ENCODE peak calls at places on chromosomes 3 and 15, in ten cellular contexts. Q is activated CD4-positive, alpha-beta T cell treated with anti-CD3 and anti-CD28 coated beads for 4 hours; R is WERI-Rb-1; C is NCI-H1092; Z is NCI-H748 treated with DMSO at 0.1 percent for 48 hours; T is cardiac muscle cell; B is head of caudate nucleus; X is NCI-H187 treated with DMSO at 0.1 percent for 48 hours; W is stomach; I is RWPE1. U is an unnamed sample.

GRCh38 chr3:39178553-39178952 is 13.8 kb downstream of the XIRP1 start:
- DNase-seq in Q (no peak), R (no peak), C (no peak), Z (no peak), T (peak), B (no peak), X (no peak), W (no peak), I (no peak), U (no peak)

GRCh38 chr3:51362476-51362875 is 22.6 kb upstream of the MANF start:
- DNase-seq in Q (no peak), R (no peak), C (no peak), Z (no peak), T (no peak), B (no peak), X (no peak), W (no peak), I (no peak), U (no peak)

GRCh38 chr3:170815340-170815739 is 54.7 kb downstream of the RPL22L1 start:
- DNase-seq in Q (no peak), R (peak), C (peak), Z (peak), T (no peak), B (no peak), X (peak), W (peak), I (no peak), U (no peak)

GRCh38 chr15:52284164-52284563 is 11.4 kb downstream of the MYO5C start:
- DNase-seq in Q (no peak), R (no peak), C (no peak), Z (no peak), T (peak), B (peak), X (no peak), W (no peak), I (peak), U (no peak)

GRCh38 chr3:197555281-197556261 is at the start of gene BDH1:
- DNase-seq in Q (peak), R (peak), C (peak), Z (peak), T (peak), B (peak), X (no peak), W (peak), I (peak), U (peak)

GRCh38 chr15:96365781-96366525 is 35.5 kb downstream of the NR2F2 start:
- DNase-seq in Q (no peak), R (no peak), C (no peak), Z (no peak), T (no peak), B (no peak), X (no peak), W (no peak), I (no peak), U (peak)

GRCh38 chr15:57911247-57911646 is 154.3 kb downstream of the ALDH1A2 start:
- DNase-seq in Q (no peak), R (no peak), C (no peak), Z (no peak), T (peak), B (no peak), X (no peak), W (no peak), I (no peak), U (no peak)

GRCh38 chr3:194384569-194385001 is 14.5 kb downstream of the GP5 start:
- DNase-seq in Q (no peak), R (peak), C (no peak), Z (no peak), T (no peak), B (no peak), X (no peak), W (no peak), I (no peak), U (peak)

GRCh38 chr3:169846458-169847193 is 23.1 kb downstream of the LRRC31 start:
- DNase-seq in Q (no peak), R (no peak), C (no peak), Z (no peak), T (peak), B (no peak), X (no peak), W (no peak), I (peak), U (no peak)

GRCh38 chr15:90929709-90930019 is 2.7 kb downstream of the HDDC3 start:
- DNase-seq in Q (no peak), R (no peak), C (no peak), Z (no peak), T (no peak), B (no peak), X (no peak), W (no peak), I (no peak), U (no peak)

GRCh38 chr3:150925751-150926201 is 20.5 kb upstream of the MINDY4B start:
- DNase-seq in Q (peak), R (peak), C (peak), Z (no peak), T (peak), B (peak), X (no peak), W (peak), I (peak), U (peak)

GRCh38 chr3:11634081-11634635 is 9.6 kb downstream of the VGLL4 start:
- DNase-seq in Q (no peak), R (no peak), C (no peak), Z (no peak), T (no peak), B (no peak), X (no peak), W (no peak), I (no peak), U (no peak)

GRCh38 chr15:69302929-69303328 is 4.2 kb downstream of the PAQR5 start:
- DNase-seq in Q (no peak), R (no peak), C (no peak), Z (no peak), T (no peak), B (no peak), X (no peak), W (no peak), I (no peak), U (no peak)

GRCh38 chr15:28979208-28979891 is 93.6 kb downstream of the APBA2 start:
- DNase-seq in Q (no peak), R (no peak), C (no peak), Z (no peak), T (no peak), B (no peak), X (no peak), W (no peak), I (no peak), U (no peak)

GRCh38 chr15:90004671-90005070 is 3.5 kb downstream of the ZNF710 start:
- DNase-seq in Q (no peak), R (no peak), C (no peak), Z (no peak), T (peak), B (no peak), X (no peak), W (no peak), I (peak), U (no peak)

GRCh38 chr3:13082677-13083076 is 9.4 kb upstream of the IQSEC1 start:
- DNase-seq in Q (no peak), R (no peak), C (no peak), Z (no peak), T (no peak), B (no peak), X (no peak), W (no peak), I (no peak), U (no peak)

GRCh38 chr3:123027292-123028232 is at the start of gene SEMA5B:
- DNase-seq in Q (no peak), R (peak), C (peak), Z (no peak), T (peak), B (peak), X (no peak), W (peak), I (no peak), U (peak)

GRCh38 chr15:96171842-96172241 is 158.7 kb upstream of the NR2F2 start:
- DNase-seq in Q (no peak), R (no peak), C (no peak), Z (no peak), T (no peak), B (no peak), X (no peak), W (no peak), I (peak), U (no peak)

GRCh38 chr3:183515968-183516851 is 39.3 kb downstream of the KLHL6 start:
- DNase-seq in Q (peak), R (no peak), C (no peak), Z (no peak), T (no peak), B (no peak), X (no peak), W (no peak), I (no peak), U (peak)

GRCh38 chr3:34132069-34132677 is 333.7 kb downstream of the PDCD6IP start:
- DNase-seq in Q (no peak), R (peak), C (no peak), Z (no peak), T (peak), B (no peak), X (no peak), W (no peak), I (no peak), U (no peak)

GRCh38 chr3:196163687-196164493 is 47.3 kb downstream of the ZDHHC19 start:
- DNase-seq in Q (no peak), R (peak), C (no peak), Z (no peak), T (peak), B (no peak), X (no peak), W (no peak), I (no peak), U (peak)

GRCh38 chr3:194816748-194817591 is 131.3 kb downstream of the FAM43A start:
- DNase-seq in Q (no peak), R (no peak), C (no peak), Z (no peak), T (no peak), B (no peak), X (no peak), W (no peak), I (no peak), U (no peak)

GRCh38 chr3:53846134-53846850 is at the start of the genes CHDH and IL17RB:
- DNase-seq in Q (no peak), R (peak), C (no peak), Z (no peak), T (no peak), B (peak), X (no peak), W (peak), I (peak), U (peak)

GRCh38 chr3:65479967-65480366 is 558.8 kb downstream of the MAGI1 start:
- DNase-seq in Q (no peak), R (no peak), C (no peak), Z (no peak), T (peak), B (no peak), X (no peak), W (no peak), I (no peak), U (no peak)

GRCh38 chr15:25741253-25741575 is 121.9 kb downstream of the ATP10A start:
- DNase-seq in Q (no peak), R (no peak), C (no peak), Z (no peak), T (no peak), B (no peak), X (no peak), W (no peak), I (no peak), U (no peak)

GRCh38 chr3:64049832-64050231 is 26.5 kb upstream of the PSMD6 start:
- DNase-seq in Q (no peak), R (no peak), C (no peak), Z (no peak), T (no peak), B (no peak), X (no peak), W (no peak), I (no peak), U (peak)

GRCh38 chr3:25901796-25902195 is 111.9 kb downstream of the OXSM start:
- DNase-seq in Q (no peak), R (no peak), C (no peak), Z (no peak), T (no peak), B (no peak), X (no peak), W (no peak), I (no peak), U (no peak)

GRCh38 chr3:124797426-124797945 is 67.2 kb downstream of the UMPS start:
- DNase-seq in Q (no peak), R (no peak), C (no peak), Z (no peak), T (no peak), B (no peak), X (no peak), W (no peak), I (no peak), U (no peak)

GRCh38 chr15:66298803-66299251 is 5.5 kb downstream of the DIS3L start:
- DNase-seq in Q (no peak), R (no peak), C (no peak), Z (no peak), T (no peak), B (no peak), X (no peak), W (no peak), I (peak), U (no peak)

GRCh38 chr3:124686028-124686670 is 44.1 kb upstream of the UMPS start:
- DNase-seq in Q (no peak), R (no peak), C (no peak), Z (no peak), T (no peak), B (no peak), X (no peak), W (no peak), I (peak), U (no peak)

GRCh38 chr3:44114142-44114541 is 127.5 kb upstream of the TOPAZ1 start:
- DNase-seq in Q (peak), R (peak), C (no peak), Z (no peak), T (peak), B (no peak), X (no peak), W (peak), I (no peak), U (peak)

GRCh38 chr15:71748327-71748726 is 62.0 kb upstream of the NR2E3 start:
- DNase-seq in Q (no peak), R (no peak), C (no peak), Z (no peak), T (no peak), B (no peak), X (no peak), W (no peak), I (peak), U (no peak)

GRCh38 chr3:108185536-108185935 is 36.7 kb downstream of the IFT57 start:
- DNase-seq in Q (no peak), R (no peak), C (no peak), Z (no peak), T (no peak), B (no peak), X (no peak), W (no peak), I (no peak), U (no peak)

GRCh38 chr3:184750684-184751083 is 38.8 kb upstream of the MAGEF1 start:
- DNase-seq in Q (no peak), R (peak), C (no peak), Z (no peak), T (no peak), B (no peak), X (no peak), W (peak), I (no peak), U (no peak)

GRCh38 chr3:54628888-54629368 is 298.9 kb downstream of the LRTM1 start:
- DNase-seq in Q (no peak), R (no peak), C (no peak), Z (no peak), T (no peak), B (no peak), X (no peak), W (no peak), I (peak), U (no peak)

GRCh38 chr3:141076821-141077571 is 25.8 kb downstream of the SPSB4 start:
- DNase-seq in Q (peak), R (peak), C (peak), Z (peak), T (peak), B (peak), X (no peak), W (peak), I (no peak), U (peak)

GRCh38 chr15:40693904-40694705 is 869 bp upstream of the RAD51 start:
- DNase-seq in Q (no peak), R (peak), C (no peak), Z (no peak), T (peak), B (peak), X (no peak), W (no peak), I (no peak), U (no peak)

GRCh38 chr3:27079427-27080105 is 289.6 kb downstream of the NEK10 start:
- DNase-seq in Q (no peak), R (peak), C (no peak), Z (no peak), T (peak), B (no peak), X (no peak), W (no peak), I (no peak), U (no peak)

U was measured in H7.